ENCODE peak calls at places on chromosome 19, in four cellular contexts. J is IMR-90; D is body of pancreas; U is CD4-positive, alpha-beta memory T cell. A is an unnamed sample. For H3K4me1, the result is how much of the 10 kb centered on the place peaks cover.

GRCh38 chr19:43525836-43526771 is 897 bp downstream of the ETHE1 start:
- DNase-seq in J (peak), D (peak), U (peak), A (peak)

GRCh38 chr19:50632151-50632835 is 7.4 kb downstream of the SYT3 start:
- DNase-seq in J (no peak), D (no peak), U (no peak), A (no peak)

GRCh38 chr19:54017266-54017665 is 25.8 kb downstream of the CACNG6 start:
- DNase-seq in J (peak), D (no peak), U (no peak), A (no peak)

GRCh38 chr19:719636-720377 is 11.1 kb downstream of the PALM start:
- DNase-seq in J (no peak), D (no peak), U (no peak), A (no peak)

GRCh38 chr19:47239610-47240296 is 8.8 kb upstream of the BBC3 start:
- DNase-seq in J (peak), D (peak), U (peak), A (no peak)

GRCh38 chr19:13902993-13903555 is 2.8 kb downstream of the BRME1 start:
- DNase-seq in J (no peak), D (no peak), U (peak), A (no peak)

GRCh38 chr19:55461974-55462628 is 659 bp upstream of the ISOC2 start:
- DNase-seq in J (peak), D (no peak), U (no peak), A (no peak)

GRCh38 chr19:6241680-6242079 is 38.1 kb downstream of the MLLT1 start:
- DNase-seq in J (no peak), D (peak), U (no peak), A (peak)

GRCh38 chr19:13154241-13154778 is 4.1 kb downstream of the IER2 start:
- DNase-seq in J (peak), D (peak), U (peak), A (peak)

GRCh38 chr19:58196911-58197616 is 14.2 kb downstream of the ZNF274 start:
- DNase-seq in J (peak), D (no peak), U (peak), A (no peak)

GRCh38 chr19:36796714-36796999 is 24.1 kb upstream of the ZNF850 start:
- DNase-seq in J (no peak), D (no peak), U (no peak), A (no peak)

DNA sequence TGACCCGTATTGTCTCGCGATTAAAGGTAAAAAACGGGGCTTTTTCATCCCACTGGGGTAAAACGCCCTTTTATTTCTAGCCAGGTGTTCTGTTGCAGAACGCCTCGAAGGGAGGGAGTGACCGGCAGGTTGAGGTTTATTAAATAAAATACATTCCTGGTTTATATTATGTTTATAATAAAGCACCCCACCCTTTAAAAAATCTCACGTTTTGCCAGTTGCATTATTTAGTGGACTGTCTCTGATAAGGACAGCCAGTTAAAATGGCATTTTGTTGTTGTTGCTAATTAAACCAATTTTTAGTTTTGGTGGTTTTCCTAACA is 25.1 kb upstream of the ZNF850 start:
- DNase-seq in J (no peak), D (no peak), U (no peak), A (no peak)
- H3K4me1 ChIP-seq in J (under half), D (under half), U (under half), A (under half)

DNA sequence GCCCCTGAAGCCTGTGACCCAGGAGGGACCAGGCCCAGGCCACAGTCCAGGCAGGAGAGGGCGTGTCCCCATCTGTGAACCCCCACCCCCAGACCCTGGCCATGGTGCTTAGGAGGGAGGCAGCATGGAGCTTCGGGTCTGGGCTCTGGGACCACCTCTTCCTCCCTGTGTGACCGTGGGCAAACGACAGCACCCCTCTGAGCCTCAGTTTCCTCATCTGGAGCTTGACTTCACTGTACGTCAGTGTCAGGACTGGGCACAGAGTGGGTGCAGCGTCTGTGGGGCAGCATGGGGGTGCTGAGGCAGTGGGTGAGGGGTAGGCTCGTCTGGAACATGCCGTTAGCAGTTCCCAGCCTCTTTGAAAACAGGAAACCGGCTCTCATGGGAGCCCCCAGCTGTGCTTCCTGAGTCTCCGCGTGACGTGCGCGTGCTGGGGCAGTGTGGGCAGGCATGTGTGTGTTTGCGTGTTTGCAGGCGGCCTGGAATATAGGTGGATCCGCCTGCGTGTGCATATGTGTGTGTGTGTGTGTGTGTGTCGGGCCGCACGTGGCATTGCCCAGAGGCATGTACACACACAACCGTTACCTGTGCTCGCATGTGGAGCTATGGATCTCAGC is 15.7 kb downstream of the ARRDC2 start:
- DNase-seq in J (no peak), D (peak), U (peak), A (no peak)
- H3K4me1 ChIP-seq in J (under half), D (under half), U (under half), A (under half)

GRCh38 chr19:20247016-20247683 is 80.1 kb downstream of the ZNF486 start:
- DNase-seq in J (no peak), D (peak), U (peak), A (no peak)
- H3K4me1 ChIP-seq in J (under half), D (under half), U (under half), A (under half)

GRCh38 chr19:10006335-10006708 is 4.0 kb downstream of the COL5A3 start:
- DNase-seq in J (peak), D (peak), U (peak), A (no peak)

GRCh38 chr19:10009269-10009665 is 1.0 kb downstream of the COL5A3 start:
- DNase-seq in J (peak), D (peak), U (peak), A (peak)

GRCh38 chr19:10007366-10007765 is 2.9 kb downstream of the COL5A3 start:
- DNase-seq in J (peak), D (peak), U (no peak), A (peak)

GRCh38 chr19:10006752-10007323 is 3.5 kb downstream of the COL5A3 start:
- DNase-seq in J (no peak), D (no peak), U (no peak), A (no peak)

GRCh38 chr19:10007811-10008211 is 2.5 kb downstream of the COL5A3 start:
- DNase-seq in J (peak), D (peak), U (no peak), A (no peak)
- H3K4me1 ChIP-seq in J (under half), D (under half), U (half or more), A (under half)

DNA sequence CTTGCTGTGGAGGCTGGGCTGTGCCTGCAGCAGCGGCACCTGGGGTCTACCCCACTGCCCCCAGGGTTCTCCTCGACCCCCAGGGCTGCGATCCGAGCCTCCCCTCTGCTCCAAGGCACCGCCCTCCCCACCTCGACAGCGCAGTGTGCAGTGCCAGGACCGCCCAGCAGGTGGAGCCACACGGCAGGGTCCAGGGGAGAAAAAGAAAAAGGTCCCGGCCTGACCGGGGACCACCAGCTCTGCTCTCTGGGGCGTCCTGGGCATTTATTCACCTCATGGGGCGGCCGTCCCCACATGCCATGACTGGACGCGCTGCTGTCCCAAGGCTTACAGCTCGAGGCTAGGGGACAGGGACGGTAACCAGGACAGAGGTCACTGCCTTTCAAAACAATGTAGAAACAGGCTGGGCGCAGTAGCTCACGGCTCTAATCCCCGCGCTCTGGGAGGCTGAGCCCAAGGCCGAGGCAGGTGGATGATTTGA is 10.6 kb downstream of the REXO1 start:
- DNase-seq in J (no peak), D (no peak), U (peak), A (no peak)
- H3K4me1 ChIP-seq in J (under half), D (half or more), U (under half), A (under half)

A was measured in breast epithelium.